ENCODE peak calls at places on chromosomes 4 and X, in six cellular contexts. X is activated CD8-positive, alpha-beta memory T cell treated with anti-CD3 and anti-CD28 coated beads for 48 hours; F is HT1080; H is right lobe of liver; Y is GM19239; D is left kidney. Z is an unnamed sample.

GRCh38 chr4:26372525-26373172 is 51.8 kb downstream of the RBPJ start:
- DNase-seq in X (no peak), F (peak), H (no peak), Y (peak), D (peak), Z (peak)

GRCh38 chr4:3768842-3769641 is 2.9 kb downstream of the ADRA2C start:
- DNase-seq in X (no peak), F (no peak), H (no peak), Y (no peak), D (peak), Z (no peak)

GRCh38 chr4:1208970-1209704 is 36.8 kb upstream of the SPON2 start:
- DNase-seq in X (no peak), F (no peak), H (peak), Y (no peak), D (peak), Z (no peak)

GRCh38 chr4:7015383-7016035 is 27.7 kb upstream of the TADA2B start:
- DNase-seq in X (no peak), F (no peak), H (no peak), Y (no peak), D (no peak), Z (no peak)

GRCh38 chrX:134484039-134484438 is 24.1 kb downstream of the HPRT1 start:
- DNase-seq in X (no peak), F (peak), H (no peak), Y (no peak), D (peak), Z (no peak)

GRCh38 chr4:152975615-152976465 is 39.7 kb downstream of the FHDC1 start:
- DNase-seq in X (no peak), F (no peak), H (no peak), Y (no peak), D (no peak), Z (no peak)

GRCh38 chr4:89657931-89658700 is 178.8 kb downstream of the SNCA start:
- DNase-seq in X (no peak), F (peak), H (no peak), Y (no peak), D (peak), Z (no peak)

GRCh38 chr4:28177641-28178040 is 1317.0 kb downstream of the STIM2 start:
- DNase-seq in X (no peak), F (no peak), H (no peak), Y (no peak), D (no peak), Z (no peak)

GRCh38 chr4:179353791-179354190 is 1911.6 kb upstream of the AGA start:
- DNase-seq in X (no peak), F (peak), H (no peak), Y (no peak), D (peak), Z (no peak)

GRCh38 chrX:97672608-97673007 is 788.9 kb downstream of the RPA4 start:
- DNase-seq in X (no peak), F (no peak), H (no peak), Y (no peak), D (no peak), Z (no peak)

GRCh38 chr4:41232406-41232805 is 18.1 kb upstream of the APBB2 start:
- DNase-seq in X (no peak), F (peak), H (no peak), Y (no peak), D (no peak), Z (no peak)

GRCh38 chrX:41518841-41519220 is 71.7 kb downstream of the NYX start:
- DNase-seq in X (no peak), F (peak), H (no peak), Y (no peak), D (peak), Z (no peak)

GRCh38 chr4:164926301-164926700 is 49.3 kb downstream of the APELA start:
- DNase-seq in X (no peak), F (peak), H (no peak), Y (no peak), D (no peak), Z (no peak)

GRCh38 chr4:135124196-135124595 is 922.6 kb upstream of the PABPC4L start:
- DNase-seq in X (no peak), F (no peak), H (no peak), Y (no peak), D (no peak), Z (no peak)

GRCh38 chrX:81378550-81378949 is 176.6 kb downstream of the SH3BGRL start:
- DNase-seq in X (no peak), F (no peak), H (no peak), Y (no peak), D (no peak), Z (no peak)

GRCh38 chr4:16290681-16291420 is 64.6 kb upstream of the TAPT1 start:
- DNase-seq in X (no peak), F (no peak), H (no peak), Y (no peak), D (no peak), Z (no peak)

GRCh38 chr4:73815145-73815544 is 21.3 kb upstream of the CXCL6 start:
- DNase-seq in X (no peak), F (peak), H (no peak), Y (no peak), D (no peak), Z (no peak)

GRCh38 chr4:126306152-126306869 is 991.6 kb downstream of the FAT4 start:
- DNase-seq in X (no peak), F (no peak), H (no peak), Y (no peak), D (no peak), Z (no peak)

GRCh38 chrX:283115-283845 is 2.1 kb downstream of the PLCXD1 start:
- DNase-seq in X (peak), F (peak), H (peak), Y (peak), D (peak), Z (peak)

GRCh38 chrX:132505116-132505515 is 16.3 kb upstream of the MBNL3 start:
- DNase-seq in X (no peak), F (no peak), H (peak), Y (no peak), D (no peak), Z (no peak)

GRCh38 chr4:86159216-86159615 is 200.6 kb downstream of the MAPK10 start:
- DNase-seq in X (no peak), F (no peak), H (no peak), Y (no peak), D (no peak), Z (no peak)

GRCh38 chrX:133364201-133364600 is 51.1 kb downstream of the GPC4 start:
- DNase-seq in X (no peak), F (no peak), H (no peak), Y (no peak), D (no peak), Z (no peak)

GRCh38 chr4:156638925-156639605 is 332.5 kb downstream of the PDGFC start:
- DNase-seq in X (no peak), F (peak), H (no peak), Y (no peak), D (no peak), Z (no peak)

GRCh38 chr4:147658501-147658900 is 25.5 kb downstream of the PRMT9 start:
- DNase-seq in X (no peak), F (no peak), H (no peak), Y (no peak), D (no peak), Z (no peak)

GRCh38 chr4:40564815-40565505 is 64.7 kb downstream of the RBM47 start:
- DNase-seq in X (no peak), F (no peak), H (no peak), Y (no peak), D (peak), Z (no peak)

GRCh38 chr4:153486281-153487151 is 20.4 kb downstream of the TMEM131L start:
- DNase-seq in X (no peak), F (peak), H (no peak), Y (no peak), D (peak), Z (no peak)

GRCh38 chr4:150149381-150149780 is 71.1 kb downstream of the DCLK2 start:
- DNase-seq in X (no peak), F (no peak), H (no peak), Y (no peak), D (no peak), Z (no peak)

GRCh38 chrX:39759526-39760224 is 338.1 kb downstream of the BCOR start:
- DNase-seq in X (no peak), F (no peak), H (no peak), Y (no peak), D (peak), Z (no peak)

GRCh38 chrX:34197946-34198345 is 65.8 kb upstream of the FAM47A start:
- DNase-seq in X (no peak), F (no peak), H (no peak), Y (no peak), D (peak), Z (no peak)

GRCh38 chrX:88072339-88073030 is 554.9 kb downstream of the KLHL4 start:
- DNase-seq in X (no peak), F (no peak), H (no peak), Y (no peak), D (no peak), Z (no peak)

GRCh38 chr4:183658362-183659028 is 490 bp downstream of the RWDD4 start:
- DNase-seq in X (peak), F (peak), H (peak), Y (peak), D (peak), Z (peak)

GRCh38 chr4:142838781-142839180 is 7.3 kb downstream of the INPP4B start:
- DNase-seq in X (no peak), F (no peak), H (no peak), Y (no peak), D (no peak), Z (no peak)

GRCh38 chrX:134431894-134432293 is 28.1 kb upstream of the HPRT1 start:
- DNase-seq in X (no peak), F (peak), H (no peak), Y (no peak), D (no peak), Z (no peak)

GRCh38 chrX:118056870-118057269 is 59.7 kb downstream of the KLHL13 start:
- DNase-seq in X (no peak), F (no peak), H (no peak), Y (no peak), D (no peak), Z (no peak)

GRCh38 chr4:115866364-115866896 is 753.0 kb upstream of the NDST4 start:
- DNase-seq in X (no peak), F (no peak), H (no peak), Y (no peak), D (no peak), Z (no peak)

GRCh38 chrX:112832481-112833095 is 8.0 kb downstream of the AMOT start:
- DNase-seq in X (no peak), F (no peak), H (no peak), Y (no peak), D (peak), Z (no peak)